ENCODE peak calls at places on chromosomes 4 and X, in four cellular contexts. S is HepG2, F is A549, U is K562. K is an unnamed sample.

GRCh38 chr4:105329081-105329480 is 144.8 kb downstream of the PPA2 start:
- DNase-seq in U (no peak), F (no peak), S (no peak), K (no peak)

GRCh38 chrX:630922-631496 is 418 bp downstream of the SHOX start:
- DNase-seq in F (no peak), S (no peak), U (no peak), K (no peak)

GRCh38 chr4:39502034-39502658 is 25.1 kb downstream of the UGDH start:
- DNase-seq in S (no peak), F (no peak), U (no peak), K (peak; percentile 87)

GRCh38 chr4:6893449-6894085 is 16.1 kb upstream of the TBC1D14 start:
- DNase-seq in S (peak; percentile 99), U (no peak), F (peak; percentile 52), K (peak; percentile 86)

GRCh38 chrX:105190252-105190853 is 30.1 kb downstream of the TEX13A start:
- DNase-seq in U (peak; percentile 9), F (no peak), S (no peak), K (peak; percentile 6)

GRCh38 chrX:23513121-23513520 is 154.2 kb upstream of the PRDX4 start:
- DNase-seq in S (no peak), F (no peak), U (no peak), K (no peak)

GRCh38 chrX:68710870-68711576 is 63.6 kb downstream of the STARD8 start:
- DNase-seq in S (peak; percentile 40), U (peak; percentile 43), F (peak; percentile 73), K (peak; percentile 53)

GRCh38 chrX:43121637-43122036 is 343.7 kb upstream of the PPP1R2C start:
- DNase-seq in U (no peak), S (no peak), F (no peak), K (no peak)

GRCh38 chr4:108850407-108850709 is 87.5 kb upstream of the ETNPPL start:
- DNase-seq in U (no peak), F (no peak), S (no peak), K (no peak)

GRCh38 chrX:80511969-80512760 is 91.9 kb downstream of the TENT5D start:
- DNase-seq in S (no peak), F (no peak), U (peak; percentile 46), K (no peak)

GRCh38 chrX:112163916-112164315 is 81.3 kb upstream of the TRPC5 start:
- DNase-seq in U (no peak), S (no peak), F (no peak), K (peak; percentile 49)

GRCh38 chrX:110182362-110182761 is 135.5 kb downstream of the AMMECR1 start:
- DNase-seq in S (no peak), F (no peak), U (no peak), K (peak; percentile 43)

GRCh38 chr4:105859233-105859632 is 36.0 kb upstream of the NPNT start:
- DNase-seq in U (no peak), F (peak; percentile 10), S (peak; percentile 13), K (peak; percentile 79)

GRCh38 chrX:153844509-153845082 is 14.3 kb upstream of the PDZD4 start:
- DNase-seq in F (no peak), U (no peak), S (no peak), K (no peak)

GRCh38 chr4:75497133-75497532 is 17.1 kb downstream of the RCHY1 start:
- DNase-seq in U (no peak), S (no peak), F (no peak), K (peak; percentile 59)

GRCh38 chrX:18617351-18617750 is 54.6 kb downstream of the RS1 start:
- DNase-seq in F (peak; percentile 27), U (no peak), S (peak; percentile 82), K (peak; percentile 76)

GRCh38 chr4:3688018-3688998 is 77.9 kb upstream of the ADRA2C start:
- DNase-seq in S (no peak), U (no peak), F (no peak), K (peak; percentile 1)

GRCh38 chrX:48531359-48531954 is 8.1 kb upstream of the TBC1D25 start:
- DNase-seq in F (peak; percentile 28), U (peak; percentile 22), S (no peak), K (peak; percentile 69)

GRCh38 chrX:48533165-48533564 is 6.3 kb upstream of the TBC1D25 start:
- DNase-seq in S (no peak), U (no peak), F (no peak), K (no peak)

GRCh38 chrX:48530736-48531135 is 8.8 kb upstream of the TBC1D25 start:
- DNase-seq in U (no peak), S (no peak), F (no peak), K (no peak)

DNA sequence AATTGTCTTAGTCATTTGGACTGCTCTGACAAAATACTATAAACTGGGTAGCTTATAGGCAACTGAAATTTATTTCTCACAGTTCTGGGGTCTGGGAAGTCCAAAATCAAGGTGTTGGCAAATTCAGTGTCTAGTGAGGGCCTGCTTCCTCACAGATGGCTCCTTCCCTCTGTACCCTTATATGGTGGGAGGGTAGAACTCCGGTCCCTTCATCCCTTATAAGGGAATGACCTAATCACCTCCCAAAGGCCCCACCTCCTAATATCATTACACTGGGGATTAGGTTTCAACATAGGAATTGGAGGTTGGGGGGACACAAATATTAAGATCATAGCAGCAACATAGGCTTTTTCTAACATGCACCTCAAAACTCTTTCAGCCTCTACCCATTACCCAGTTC is 7.3 kb upstream of the TBC1D25 start:
- DNase-seq in U (no peak), F (no peak), S (no peak), K (no peak)
- TF ChIP-seq RFX5 in U (no peak), F (no peak), S (no peak), K (no peak)

GRCh38 chrX:87873347-87873941 is 355.8 kb downstream of the KLHL4 start:
- DNase-seq in U (no peak), F (no peak), S (peak; percentile 0), K (no peak)
- TF ChIP-seq MAZ in U (no peak), F (no peak), S (no peak), K (no peak)

GRCh38 chr4:73413294-73413755 is 9.2 kb downstream of the ALB start:
- DNase-seq in U (no peak), F (no peak), S (no peak), K (no peak)
- TF ChIP-seq POLR2A in U (no peak), F (no peak), S (peak; percentile 52), K (no peak)

DNA sequence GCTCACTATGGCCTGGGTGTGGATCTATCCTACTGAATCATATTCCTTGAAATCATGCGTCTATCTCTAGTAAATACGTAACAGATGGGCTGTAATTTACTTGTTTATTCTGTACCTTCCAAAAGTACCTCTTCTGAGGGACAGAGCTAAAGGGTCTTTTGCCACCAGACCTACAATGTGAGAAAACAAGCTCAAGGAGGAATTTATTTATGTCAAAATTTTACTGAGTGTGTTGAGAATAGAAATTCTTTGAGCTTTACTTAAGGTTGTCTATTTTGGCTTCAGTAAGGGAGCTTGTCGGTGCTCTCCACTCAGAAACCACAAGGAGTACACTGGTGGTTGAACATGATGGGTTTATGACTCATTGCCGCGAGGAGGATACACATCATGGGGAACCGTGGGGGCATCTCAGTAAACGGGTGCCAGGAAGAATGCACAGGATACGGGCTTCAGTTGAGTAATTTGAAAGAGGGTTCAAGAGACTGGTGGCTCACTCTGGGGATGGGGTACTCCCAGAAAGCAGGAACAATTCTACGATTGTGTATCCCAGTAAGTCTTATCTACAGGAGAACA is 3.0 kb downstream of the ANK2 start:
- DNase-seq in U (no peak), F (no peak), S (no peak), K (peak; percentile 11)
- TF ChIP-seq RFX5 in U (no peak), F (no peak), S (no peak), K (no peak)

GRCh38 chr4:146095867-146096266 is 79.7 kb upstream of the LSM6 start:
- DNase-seq in S (no peak), U (no peak), F (no peak), K (no peak)

GRCh38 chr4:146098397-146098796 is 77.1 kb upstream of the LSM6 start:
- DNase-seq in U (no peak), S (no peak), F (no peak), K (no peak)

GRCh38 chr4:146099585-146099984 is 75.9 kb upstream of the LSM6 start:
- DNase-seq in F (no peak), U (no peak), S (no peak), K (no peak)

GRCh38 chr4:146096374-146096773 is 79.1 kb upstream of the LSM6 start:
- DNase-seq in U (no peak), F (no peak), S (no peak), K (no peak)

DNA sequence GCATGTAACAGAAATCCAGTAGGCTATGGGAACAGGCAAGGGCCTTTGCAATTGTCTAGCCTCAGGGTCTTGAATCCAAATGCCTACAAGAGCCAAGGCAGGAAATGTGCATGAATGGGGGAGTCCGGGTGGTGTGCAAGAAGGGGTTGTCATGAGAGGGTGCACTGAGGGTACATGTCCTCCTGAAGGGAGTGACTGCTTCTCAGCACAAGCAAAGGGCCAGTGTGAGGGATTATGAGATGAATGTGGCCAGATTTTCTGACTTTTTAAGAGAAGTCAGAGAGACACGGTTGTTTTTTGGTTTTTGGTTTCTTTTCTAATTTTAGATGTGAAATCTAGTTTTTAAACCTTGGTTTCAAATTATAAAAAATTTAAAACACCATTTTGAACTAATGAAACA is 76.5 kb upstream of the LSM6 start:
- DNase-seq in F (no peak), U (no peak), S (no peak), K (no peak)
- TF ChIP-seq MAZ in F (no peak), U (no peak), S (no peak), K (no peak)

GRCh38 chrX:47194388-47194787 is 759 bp downstream of the UBA1 start:
- DNase-seq in F (no peak), S (no peak), U (no peak), K (no peak)

GRCh38 chrX:47191331-47191730 is 2.3 kb upstream of the UBA1 start:
- DNase-seq in S (no peak), U (no peak), F (no peak), K (no peak)

GRCh38 chrX:47196098-47196497 is 2.5 kb downstream of the UBA1 start:
- DNase-seq in F (no peak), S (no peak), U (no peak), K (no peak)

GRCh38 chrX:47191806-47192401 is 1.7 kb upstream of the UBA1 start:
- DNase-seq in U (no peak), F (no peak), S (no peak), K (no peak)

DNA sequence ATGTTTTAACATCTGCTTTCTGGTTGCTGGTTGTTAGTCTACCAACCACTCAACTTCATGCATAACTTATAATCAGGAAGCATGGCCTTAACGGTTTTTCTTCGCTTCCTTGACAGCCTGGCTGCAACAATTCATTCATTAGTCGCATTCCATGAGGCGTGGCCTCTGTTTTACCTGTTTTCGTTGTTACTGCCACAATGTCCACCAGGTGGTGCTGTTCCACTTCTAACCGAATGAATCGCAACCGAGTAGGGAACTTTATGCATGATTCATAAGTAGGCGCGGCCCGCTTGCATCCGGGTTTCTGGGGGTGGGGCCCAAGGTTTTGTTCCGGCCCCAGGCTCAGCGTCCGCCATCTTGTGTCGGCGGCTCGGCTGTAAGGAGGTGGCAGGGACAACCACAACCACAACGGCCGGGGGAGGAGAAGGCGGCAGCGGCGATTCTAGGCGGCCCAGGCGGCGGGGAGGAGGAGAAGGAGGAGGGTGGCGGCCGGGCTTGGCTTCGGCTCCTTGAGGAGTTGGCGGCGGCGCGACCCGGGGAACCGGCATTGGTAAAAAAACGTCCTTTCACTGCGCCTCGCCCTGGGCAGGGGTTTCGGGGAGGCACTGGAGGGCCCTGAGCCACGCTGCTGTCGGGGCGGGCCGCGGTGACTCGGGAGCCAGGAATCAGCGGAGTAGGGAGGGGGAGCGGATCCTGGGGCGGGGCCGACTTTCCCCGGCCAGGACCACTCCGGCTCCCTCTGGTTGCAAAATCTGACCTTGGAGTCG is at the start of gene UBA1:
- DNase-seq in S (peak; percentile 90), F (peak; percentile 88), U (peak; percentile 86), K (peak; percentile 95)
- TF ChIP-seq POLR2A in S (peak; percentile 68), F (peak; percentile 91), U (peak; percentile 94), K (peak; percentile 94)